ENCODE peak calls at places on chromosomes 12 and 14, in four cellular contexts. X, N, E and Y are unnamed samples. For H3K4me1, the result is how much of the 10 kb centered on the place peaks cover.

GRCh38 chr14:101796479-101796878 is 35.0 kb downstream of the PPP2R5C start:
- DNase-seq in E (no peak), X (no peak), N (no peak), Y (no peak)

GRCh38 chr14:23364164-23364571 is 804 bp downstream of the EFS start:
- DNase-seq in X (no peak), N (peak), E (no peak), Y (no peak)

GRCh38 chr12:131983026-131983425 is 33.3 kb downstream of the EP400 start:
- DNase-seq in X (no peak), N (no peak), E (no peak), Y (no peak)

GRCh38 chr14:91654836-91655235 is 77.0 kb downstream of the CATSPERB start:
- DNase-seq in X (peak), E (no peak), N (no peak), Y (no peak)

GRCh38 chr14:100841445-100842403 is 15.8 kb downstream of the MEG3 start:
- DNase-seq in E (no peak), X (no peak), N (no peak), Y (no peak)

GRCh38 chr14:73394317-73394716 is 64.0 kb downstream of the NUMB start:
- DNase-seq in E (no peak), N (no peak), X (no peak), Y (no peak)

GRCh38 chr14:31510222-31510621 is 22.4 kb upstream of the GPR33 start:
- DNase-seq in E (no peak), X (no peak), N (no peak), Y (no peak)

GRCh38 chr14:70685480-70686197 is 43.9 kb downstream of the TTC9 start:
- DNase-seq in E (no peak), X (no peak), N (no peak), Y (no peak)

GRCh38 chr12:104720346-104721064 is 237.6 kb downstream of the SLC41A2 start:
- DNase-seq in E (peak), X (no peak), N (no peak), Y (no peak)

GRCh38 chr12:30792648-30793499 is 38.1 kb upstream of the CAPRIN2 start:
- DNase-seq in E (no peak), N (no peak), X (no peak), Y (no peak)

GRCh38 chr12:47105914-47106674 is 26.3 kb upstream of the AMIGO2 start:
- DNase-seq in N (no peak), E (no peak), X (no peak), Y (no peak)

GRCh38 chr12:76037130-76038105 is 5.8 kb upstream of the PHLDA1 start:
- DNase-seq in X (no peak), E (no peak), N (no peak), Y (no peak)

GRCh38 chr14:74525361-74525851 is 31.8 kb downstream of the ISCA2 start:
- DNase-seq in N (no peak), X (no peak), E (no peak), Y (no peak)

GRCh38 chr12:124620606-124621295 is 53.3 kb upstream of the NCOR2 start:
- DNase-seq in E (no peak), X (peak), N (no peak), Y (no peak)

GRCh38 chr14:21070610-21071224 is 613 bp downstream of the ARHGEF40 start:
- DNase-seq in N (peak), X (no peak), E (no peak), Y (no peak)

GRCh38 chr14:52015411-52016030 is 26.2 kb downstream of the RTRAF start:
- DNase-seq in N (no peak), E (no peak), X (no peak), Y (no peak)

GRCh38 chr14:77141592-77142288 is at the start of gene ZDHHC22:
- DNase-seq in E (no peak), N (no peak), X (no peak), Y (no peak)

GRCh38 chr14:64944861-64945260 is 2.3 kb upstream of the GPX2 start:
- DNase-seq in N (no peak), E (no peak), X (no peak), Y (no peak)

GRCh38 chr14:64948612-64949210 is 6.2 kb upstream of the GPX2 start:
- DNase-seq in X (no peak), E (no peak), N (no peak), Y (no peak)

GRCh38 chr14:64945431-64945830 is 2.9 kb upstream of the GPX2 start:
- DNase-seq in E (no peak), X (no peak), N (no peak), Y (no peak)

GRCh38 chr14:64947710-64948611 is 5.4 kb upstream of the GPX2 start:
- DNase-seq in X (no peak), N (no peak), E (no peak), Y (no peak)

GRCh38 chr14:64946310-64947045 is 3.9 kb upstream of the GPX2 start:
- DNase-seq in N (no peak), X (no peak), E (no peak), Y (no peak)
- H3K4me1 ChIP-seq in N (under half), X (under half), E (under half), Y (under half)

DNA sequence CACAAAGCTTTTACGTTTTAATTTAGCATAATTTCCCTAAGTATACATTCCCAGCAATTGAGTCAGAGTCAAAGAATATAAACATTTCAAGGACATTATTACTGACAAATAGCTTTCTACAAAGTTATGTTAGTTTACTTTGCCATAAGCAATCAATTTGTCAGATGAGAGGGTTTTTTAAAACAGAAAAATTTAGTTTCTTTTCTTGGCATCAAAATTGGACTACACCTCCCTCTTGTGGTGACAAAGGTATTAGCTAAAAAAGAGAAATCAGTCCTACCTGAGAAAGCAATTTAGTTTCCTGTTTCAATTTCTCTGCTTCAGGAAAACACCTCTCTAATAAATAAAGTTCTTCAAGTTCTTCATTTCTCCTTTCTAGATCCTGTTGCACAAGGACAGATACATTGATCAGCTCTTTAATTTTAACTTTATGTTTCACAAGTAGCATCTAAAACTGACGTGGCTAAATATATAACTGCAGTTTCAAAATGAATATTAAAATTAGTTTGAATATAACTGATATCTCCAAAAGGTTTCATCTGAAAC is 39.9 kb downstream of the DNAI7 start:
- DNase-seq in N (no peak), X (no peak), E (no peak), Y (no peak)
- H3K4me3 ChIP-seq in N (peak), X (no peak), E (no peak), Y (no peak)

GRCh38 chr12:103503546-103504480 is 8.0 kb upstream of the C12orf42 start:
- DNase-seq in E (peak), X (no peak), N (no peak), Y (no peak)
- TF ChIP-seq CTCF in E (peak), X (peak), N (no peak), Y (peak)

GRCh38 chr12:51028811-51029146 is 2.6 kb upstream of the SLC11A2 start:
- DNase-seq in N (no peak), E (no peak), X (no peak), Y (no peak)

GRCh38 chr12:51025182-51025747 is 919 bp downstream of the SLC11A2 start:
- DNase-seq in X (no peak), N (no peak), E (no peak), Y (no peak)

GRCh38 chr12:51027342-51027835 is 1.2 kb upstream of the SLC11A2 start:
- DNase-seq in E (no peak), N (no peak), X (no peak), Y (no peak)

GRCh38 chr12:51025748-51026654 is at the start of gene SLC11A2:
- DNase-seq in N (peak), E (peak), X (peak), Y (peak)

DNA sequence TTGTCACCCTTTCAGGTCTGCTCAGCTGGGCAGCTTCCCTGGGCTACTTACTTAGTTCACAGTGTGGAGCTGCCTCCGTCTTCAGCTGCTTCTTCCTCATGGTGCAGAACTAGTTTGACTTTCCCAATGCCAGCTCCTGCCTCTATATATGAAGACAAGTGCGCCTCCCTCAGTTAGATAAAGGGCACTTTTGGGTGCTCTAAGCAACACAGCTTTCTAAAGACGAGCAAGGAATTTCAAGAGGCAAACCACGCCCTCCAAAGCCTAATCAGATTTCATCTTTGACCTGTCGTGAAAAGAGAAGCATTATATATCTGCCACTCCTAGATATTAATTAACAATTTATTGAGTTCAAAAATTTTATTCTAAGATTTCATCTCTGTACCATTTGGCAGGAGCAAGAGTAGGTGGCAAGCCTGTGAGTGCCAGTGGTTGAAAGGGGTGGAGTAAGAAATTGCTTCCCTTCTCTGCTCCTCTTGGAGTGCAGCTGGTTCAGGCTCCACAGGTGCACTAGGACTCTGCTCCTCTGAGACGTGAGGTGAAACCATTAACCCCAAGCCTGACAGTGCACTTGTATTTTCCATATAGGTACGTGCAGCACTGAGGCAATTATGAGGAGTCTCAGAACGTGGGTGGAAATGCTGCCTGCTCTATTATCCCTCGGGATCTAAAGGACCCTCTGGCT is 2.1 kb upstream of the SLC11A2 start:
- DNase-seq in X (peak), N (no peak), E (no peak), Y (peak)
- H3K4me1 ChIP-seq in X (under half), N (under half), E (under half), Y (under half)

GRCh38 chr12:29503283-29503682 is 5.8 kb upstream of the OVCH1 start:
- DNase-seq in X (no peak), E (no peak), N (no peak), Y (no peak)

GRCh38 chr12:29497588-29497987 is at the start of gene OVCH1:
- DNase-seq in E (no peak), N (no peak), X (no peak), Y (no peak)

GRCh38 chr12:29505078-29505477 is 7.6 kb upstream of the OVCH1 start:
- DNase-seq in N (no peak), E (no peak), X (no peak), Y (no peak)

GRCh38 chr12:29499235-29499634 is 1.7 kb upstream of the OVCH1 start:
- DNase-seq in N (no peak), E (no peak), X (no peak), Y (no peak)
- H3K4me3 ChIP-seq in N (no peak), E (no peak), X (no peak), Y (no peak)

GRCh38 chr12:42332301-42332894 is 6.4 kb downstream of the PPHLN1 start:
- DNase-seq in E (no peak), N (no peak), X (no peak), Y (no peak)
- TF ChIP-seq CTCF in E (peak), N (peak), X (peak), Y (peak)

GRCh38 chr12:12501121-12501520 is 61.5 kb downstream of the DUSP16 start:
- DNase-seq in N (no peak), X (no peak), E (no peak), Y (no peak)

GRCh38 chr12:12502813-12503146 is 59.9 kb downstream of the DUSP16 start:
- DNase-seq in X (no peak), N (no peak), E (no peak), Y (no peak)

GRCh38 chr12:12498210-12498609 is 64.5 kb downstream of the DUSP16 start:
- DNase-seq in X (no peak), N (no peak), E (no peak), Y (no peak)

GRCh38 chr12:12503384-12504078 is 59.1 kb downstream of the DUSP16 start:
- DNase-seq in X (no peak), N (no peak), E (no peak), Y (no peak)

DNA sequence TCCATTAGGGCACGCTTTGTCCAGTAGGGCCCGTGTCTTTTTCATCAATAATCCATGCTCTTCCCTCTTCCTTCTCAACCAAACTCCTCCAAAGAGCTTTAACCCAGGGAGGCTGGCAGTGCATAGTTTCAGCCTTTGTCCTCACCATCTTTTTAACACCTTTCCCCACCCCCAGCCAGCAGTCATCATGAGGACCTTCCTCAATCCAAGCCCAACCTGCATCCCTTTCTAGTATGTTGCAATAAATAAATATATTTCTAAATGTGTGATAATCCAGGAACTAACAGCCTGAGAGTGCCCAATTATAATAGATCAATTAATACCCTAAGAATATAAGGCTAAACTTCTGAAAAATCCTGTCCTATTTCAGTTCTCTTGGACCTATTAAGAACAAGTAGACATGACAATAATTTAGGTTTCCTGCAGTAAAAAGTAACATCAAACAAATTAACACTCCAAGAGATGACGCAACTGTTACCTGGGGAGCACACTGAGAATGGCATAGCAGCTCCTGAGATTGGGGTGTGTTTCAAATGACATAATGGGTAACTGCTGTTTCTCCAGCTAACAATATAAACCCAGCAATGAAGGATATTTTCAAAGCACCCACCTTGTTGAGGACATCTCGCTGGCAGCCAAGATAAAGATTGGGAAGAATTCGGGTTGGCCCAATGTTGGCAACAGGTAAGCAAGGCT is 62.6 kb downstream of the DUSP16 start:
- DNase-seq in E (no peak), N (no peak), X (no peak), Y (no peak)
- H3K4me1 ChIP-seq in E (under half), N (under half), X (under half), Y (under half)

DNA sequence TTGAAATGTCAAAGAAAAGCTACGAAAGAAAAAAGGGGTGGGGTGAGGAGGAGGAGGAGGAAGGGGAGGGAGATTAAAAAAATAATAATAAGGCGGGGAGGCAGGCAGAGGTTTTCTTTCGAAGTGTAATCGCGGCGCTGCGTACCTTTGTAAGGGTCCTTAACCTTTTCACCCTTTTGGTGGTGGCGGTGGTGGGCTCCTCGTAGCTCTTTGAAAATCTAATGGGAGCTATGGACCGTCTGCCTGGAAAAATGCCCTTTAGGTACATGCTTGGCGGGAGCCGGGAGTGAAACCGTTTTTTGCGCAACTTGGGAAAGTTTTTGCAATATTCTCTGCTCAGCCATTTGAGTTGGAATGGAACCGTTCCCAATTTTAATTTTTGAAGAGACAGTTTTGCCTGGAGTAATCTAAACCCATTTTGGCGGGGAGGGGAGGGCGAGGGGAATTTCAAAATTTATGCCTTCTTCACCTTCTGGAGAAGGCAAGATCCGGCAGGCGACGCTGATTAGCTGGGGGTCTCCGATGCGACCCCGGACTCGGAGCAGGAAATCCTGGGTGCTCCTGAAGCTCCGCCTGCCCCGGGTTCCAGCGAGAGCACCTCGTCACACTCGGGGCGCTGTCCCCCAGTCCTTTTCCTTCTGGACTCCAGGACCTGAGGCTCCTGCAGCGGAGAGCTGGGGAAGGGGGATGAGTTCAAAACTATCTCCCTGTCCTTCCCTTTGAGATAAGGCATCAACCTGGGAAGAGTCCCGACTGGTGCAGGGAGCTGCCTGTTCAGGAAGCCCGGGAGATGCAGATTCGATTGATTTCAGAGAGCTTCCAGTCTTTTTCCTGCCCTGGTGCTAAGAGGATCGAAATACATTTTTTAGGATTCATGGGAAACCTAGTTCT is 74.6 kb upstream of the TBX5 start:
- DNase-seq in N (no peak), X (no peak), E (no peak), Y (no peak)
- H3K4me3 ChIP-seq in N (no peak), X (peak), E (peak), Y (no peak)